ENCODE peak calls at places on chromosome 15, in six cellular contexts. I is right cardiac atrium, Z is OCI-LY7, G is H1, J is IMR-90, P is A549. C is an unnamed sample. For H3K9me3 and H3K4me1, the result is how much of the 10 kb centered on the place peaks cover.

GRCh38 chr15:34616613-34617012 is 33.2 kb upstream of the GOLGA8B start:
- DNase-seq in I (no peak), Z (no peak), G (no peak), J (peak), P (peak), C (no peak)

GRCh38 chr15:57685316-57685715 is 21.2 kb upstream of the POLR2M start:
- DNase-seq in I (no peak), Z (no peak), G (no peak), J (no peak), P (no peak), C (no peak)

GRCh38 chr15:101172421-101173097 is 79.3 kb downstream of the CHSY1 start:
- DNase-seq in I (peak), Z (no peak), G (no peak), J (peak), P (no peak), C (no peak)

GRCh38 chr15:39629376-39629775 is 48.5 kb downstream of the THBS1 start:
- DNase-seq in I (no peak), Z (no peak), G (no peak), J (peak), P (no peak), C (no peak)

GRCh38 chr15:38699633-38700230 is 135.1 kb upstream of the RASGRP1 start:
- DNase-seq in I (peak), Z (peak), G (peak), J (peak), P (peak), C (no peak)

GRCh38 chr15:82530606-82531379 is 9.5 kb downstream of the RPS17 start:
- DNase-seq in I (peak), Z (peak), G (peak), J (peak), P (peak), C (peak)

GRCh38 chr15:82105458-82106205 is 59.8 kb upstream of the MEX3B start:
- DNase-seq in I (no peak), Z (no peak), G (no peak), J (peak), P (no peak), C (no peak)

GRCh38 chr15:101193063-101193712 is 58.7 kb downstream of the CHSY1 start:
- DNase-seq in I (peak), Z (no peak), G (no peak), J (peak), P (no peak), C (no peak)

GRCh38 chr15:50046868-50047267 is 72.2 kb downstream of the ATP8B4 start:
- DNase-seq in I (no peak), Z (no peak), G (no peak), J (peak), P (no peak), C (no peak)

GRCh38 chr15:38642689-38643270 is 78.2 kb upstream of the RASGRP1 start:
- DNase-seq in I (no peak), Z (peak), G (no peak), J (no peak), P (no peak), C (no peak)

GRCh38 chr15:96851613-96852012 is 521.1 kb downstream of the NR2F2 start:
- DNase-seq in I (no peak), Z (no peak), G (no peak), J (peak), P (no peak), C (no peak)

GRCh38 chr15:92503889-92504288 is 110.2 kb downstream of the ST8SIA2 start:
- DNase-seq in I (no peak), Z (no peak), G (peak), J (no peak), P (no peak), C (no peak)

GRCh38 chr15:84081391-84082168 is 154.0 kb upstream of the GOLGA6L4 start:
- DNase-seq in I (no peak), Z (no peak), G (no peak), J (no peak), P (no peak), C (no peak)

GRCh38 chr15:44591326-44591725 is 54.4 kb downstream of the EIF3J start:
- DNase-seq in I (no peak), Z (no peak), G (no peak), J (no peak), P (no peak), C (no peak)

GRCh38 chr15:39582977-39583585 is 2.2 kb downstream of the THBS1 start:
- DNase-seq in I (no peak), Z (no peak), G (no peak), J (no peak), P (no peak), C (no peak)

GRCh38 chr15:38698215-38698614 is 133.6 kb upstream of the RASGRP1 start:
- DNase-seq in I (no peak), Z (no peak), G (no peak), J (no peak), P (no peak), C (no peak)

GRCh38 chr15:80870893-80871292 is 91.7 kb downstream of the CEMIP start:
- DNase-seq in I (no peak), Z (no peak), G (no peak), J (no peak), P (no peak), C (no peak)

GRCh38 chr15:63870403-63871209 is 36.9 kb upstream of the HERC1 start:
- DNase-seq in I (peak), Z (no peak), G (no peak), J (peak), P (peak), C (peak)

GRCh38 chr15:76024021-76024768 is 12.0 kb upstream of the NRG4 start:
- DNase-seq in I (peak), Z (no peak), G (no peak), J (no peak), P (no peak), C (no peak)

GRCh38 chr15:67479781-67480180 is 41.1 kb upstream of the C15orf61 start:
- DNase-seq in I (no peak), Z (no peak), G (no peak), J (peak), P (no peak), C (no peak)

GRCh38 chr15:80567721-80568157 is 127.4 kb upstream of the ABHD17C start:
- DNase-seq in I (peak), Z (peak), G (no peak), J (peak), P (peak), C (no peak)

GRCh38 chr15:38225381-38225780 is 27.3 kb upstream of the SPRED1 start:
- DNase-seq in I (no peak), Z (no peak), G (no peak), J (no peak), P (no peak), C (no peak)

GRCh38 chr15:34621675-34622074 is 38.2 kb upstream of the GOLGA8B start:
- DNase-seq in I (no peak), Z (no peak), G (no peak), J (peak), P (peak), C (no peak)

GRCh38 chr15:20344601-20345400 is 196.8 kb downstream of the GOLGA6L6 start:
- DNase-seq in I (peak), Z (no peak), G (no peak), J (no peak), P (peak), C (peak)
- H3K9me3 ChIP-seq in I (under half), Z (under half), G (under half), J (half or more), P (half or more), C (under half)

DNA sequence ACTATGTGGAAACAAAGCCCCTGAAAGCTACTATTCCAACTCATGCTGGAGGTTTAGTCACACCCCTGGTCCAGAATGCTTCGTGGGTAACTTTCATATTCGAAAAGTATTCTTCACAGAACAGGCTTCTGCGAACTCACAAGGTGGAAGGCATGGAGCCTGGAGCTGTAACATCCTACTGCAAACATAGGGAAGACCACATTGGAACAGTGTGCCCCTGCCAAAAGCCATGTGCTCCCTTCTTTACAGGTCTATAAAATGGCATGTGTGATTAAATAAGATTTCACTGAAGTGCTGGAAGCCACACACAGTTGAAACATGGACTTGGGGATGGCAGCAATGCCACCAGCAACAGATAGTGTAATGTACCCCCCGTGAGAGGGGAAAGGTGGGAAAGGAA is 105.9 kb downstream of the GREM1 start:
- DNase-seq in I (no peak), Z (no peak), G (no peak), J (no peak), P (no peak), C (no peak)
- H3K4me1 ChIP-seq in I (under half), Z (under half), G (under half), J (under half), P (half or more), C (under half)

DNA sequence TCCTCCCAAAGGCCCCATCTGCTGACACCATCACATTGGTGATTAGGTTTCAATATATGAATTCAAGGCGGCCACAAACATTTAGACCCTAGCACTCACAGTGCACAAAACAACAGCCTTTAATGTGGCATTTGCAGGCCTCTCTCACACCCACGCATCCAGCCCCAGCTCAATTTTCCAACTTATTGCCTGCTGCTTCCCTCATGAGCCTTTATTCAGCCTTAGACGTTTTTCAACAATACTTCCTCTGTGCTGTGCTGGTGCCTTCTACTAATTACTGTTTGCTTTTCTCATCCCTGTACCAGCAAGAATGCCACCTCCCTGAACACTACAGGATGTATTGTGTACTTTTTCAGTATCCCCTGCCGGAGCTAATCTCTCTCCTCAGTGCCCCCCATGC is 334.6 kb downstream of the GABRB3 start:
- DNase-seq in I (no peak), Z (no peak), G (no peak), J (no peak), P (no peak), C (no peak)
- H3K9me3 ChIP-seq in I (under half), Z (under half), G (under half), J (under half), P (under half), C (under half)

GRCh38 chr15:73630030-73630429 is 3.2 kb downstream of the NPTN start:
- DNase-seq in I (no peak), Z (no peak), G (no peak), J (no peak), P (no peak), C (no peak)
- H3K4me1 ChIP-seq in I (under half), Z (under half), G (under half), J (under half), P (half or more), C (under half)

GRCh38 chr15:25061808-25062550 is 107.2 kb downstream of the SNRPN start:
- DNase-seq in I (no peak), Z (no peak), G (no peak), J (no peak), P (no peak), C (no peak)
- H3K9me3 ChIP-seq in I (half or more), Z (under half), G (half or more), J (half or more), P (half or more), C (under half)

GRCh38 chr15:74780983-74781672 is 752 bp upstream of the CSK start:
- DNase-seq in I (peak), Z (peak), G (no peak), J (peak), P (no peak), C (peak)

GRCh38 chr15:74782596-74783071 is 754 bp downstream of the CSK start:
- DNase-seq in I (peak), Z (no peak), G (no peak), J (no peak), P (no peak), C (no peak)

GRCh38 chr15:74780523-74780982 is 1.3 kb upstream of the CSK start:
- DNase-seq in I (peak), Z (no peak), G (no peak), J (no peak), P (no peak), C (peak)

GRCh38 chr15:74783072-74783807 is 1.4 kb downstream of the CSK start:
- DNase-seq in I (peak), Z (peak), G (no peak), J (peak), P (no peak), C (no peak)

GRCh38 chr15:74781673-74782595 is at the start of gene CSK:
- DNase-seq in I (peak), Z (peak), G (peak), J (peak), P (peak), C (peak)
- H3K4me1 ChIP-seq in I (under half), Z (half or more), G (under half), J (under half), P (under half), C (under half)

GRCh38 chr15:78204351-78205309 is 29.7 kb downstream of the ACSBG1 start:
- DNase-seq in I (peak), Z (no peak), G (peak), J (no peak), P (no peak), C (no peak)

GRCh38 chr15:78200276-78200930 is 34.0 kb downstream of the ACSBG1 start:
- DNase-seq in I (no peak), Z (no peak), G (peak), J (no peak), P (no peak), C (no peak)

GRCh38 chr15:78203346-78204225 is 30.8 kb downstream of the ACSBG1 start:
- DNase-seq in I (peak), Z (no peak), G (peak), J (no peak), P (no peak), C (no peak)

GRCh38 chr15:78205337-78205736 is 29.0 kb downstream of the ACSBG1 start:
- DNase-seq in I (no peak), Z (no peak), G (no peak), J (no peak), P (no peak), C (no peak)

GRCh38 chr15:78201281-78202190 is 32.8 kb downstream of the ACSBG1 start:
- DNase-seq in I (no peak), Z (no peak), G (peak), J (no peak), P (no peak), C (no peak)
- H3K9me3 ChIP-seq in I (under half), Z (under half), G (under half), J (under half), P (under half), C (under half)

GRCh38 chr15:41789237-41789636 is 15.0 kb downstream of the MAPKBP1 start:
- DNase-seq in I (no peak), Z (no peak), G (no peak), J (no peak), P (no peak), C (no peak)
- H3K4me1 ChIP-seq in I (under half), Z (under half), G (under half), J (under half), P (under half), C (under half)

GRCh38 chr15:24971772-24972171 is 17.0 kb downstream of the SNRPN start:
- DNase-seq in I (no peak), Z (no peak), G (no peak), J (no peak), P (no peak), C (no peak)
- H3K9me3 ChIP-seq in I (under half), Z (under half), G (under half), J (under half), P (under half), C (under half)

DNA sequence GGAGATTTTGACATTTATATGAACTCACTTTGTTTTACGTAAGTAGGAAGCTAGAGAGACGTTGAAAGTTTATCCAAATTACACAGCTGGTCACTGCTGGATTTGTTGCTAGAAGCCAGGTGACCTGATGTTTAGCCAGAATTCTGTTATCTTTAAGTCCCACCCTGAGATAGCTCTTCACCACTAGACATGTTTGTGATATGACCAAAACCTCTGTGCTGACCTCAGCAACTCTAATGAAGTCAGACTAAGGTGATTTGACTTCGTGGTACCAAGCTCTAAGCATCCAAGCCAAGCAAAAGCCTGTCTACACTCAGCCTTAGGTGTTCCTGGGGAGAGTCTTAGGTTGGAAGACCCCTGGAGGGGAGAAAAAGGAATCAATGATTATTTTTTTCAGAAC is 102.4 kb downstream of the ARRDC4 start:
- DNase-seq in I (no peak), Z (no peak), G (no peak), J (no peak), P (no peak), C (no peak)
- H3K4me1 ChIP-seq in I (under half), Z (under half), G (under half), J (under half), P (under half), C (under half)

C was measured in left lung.